ENCODE peak calls at places on chromosomes 3 and 15, in eight cellular contexts. D is fibroblast of lung, K is aorta, I is stomach, O is K562, A is colonic mucosa, M is adrenal gland, Z is NT2/D1. P is an unnamed sample.

GRCh38 chr3:45688194-45688881 is 858 bp upstream of the SACM1L start:
- DNase-seq in D (peak; percentile 35), O (peak; percentile 64), M (no peak), K (peak; percentile 77), A (peak; percentile 54), I (no peak), Z (peak; percentile 57), P (peak; percentile 42)

GRCh38 chr3:183178833-183179549 is 16.5 kb upstream of the LAMP3 start:
- DNase-seq in O (peak; percentile 65), I (peak; percentile 31), K (peak; percentile 84), Z (no peak), A (peak; percentile 56), D (peak; percentile 40), M (no peak), P (peak; percentile 57)

GRCh38 chr15:92343869-92344643 is 49.6 kb upstream of the ST8SIA2 start:
- DNase-seq in A (no peak), Z (peak; percentile 79), O (no peak), D (no peak), I (no peak), K (no peak), M (no peak), P (no peak)

GRCh38 chr3:4949004-4949403 is 30.2 kb upstream of the BHLHE40 start:
- DNase-seq in K (no peak), O (no peak), D (no peak), A (no peak), Z (no peak), I (no peak), M (no peak), P (no peak)

GRCh38 chr15:60477991-60478632 is 830 bp downstream of the ICE2 start:
- DNase-seq in K (no peak), Z (no peak), D (peak; percentile 39), O (no peak), A (peak; percentile 20), I (no peak), M (no peak), P (no peak)

GRCh38 chr3:54906763-54907162 is 21.1 kb downstream of the LRTM1 start:
- DNase-seq in Z (no peak), I (no peak), O (no peak), D (no peak), A (no peak), K (no peak), M (no peak), P (no peak)

GRCh38 chr3:40930131-40930538 is 269.2 kb upstream of the CTNNB1 start:
- DNase-seq in Z (no peak), M (no peak), D (no peak), K (no peak), I (peak; percentile 55), A (no peak), O (no peak), P (no peak)

GRCh38 chr3:23590424-23590823 is 215.3 kb upstream of the UBE2E1 start:
- DNase-seq in K (no peak), A (no peak), M (no peak), O (no peak), D (no peak), I (no peak), Z (no peak), P (no peak)

GRCh38 chr15:93846148-93846547 is 385.2 kb upstream of the MCTP2 start:
- DNase-seq in M (no peak), O (no peak), D (no peak), Z (no peak), I (no peak), K (no peak), A (no peak), P (no peak)

GRCh38 chr15:32843211-32843907 is 125.6 kb downstream of the GREM1 start:
- DNase-seq in D (no peak), I (no peak), O (no peak), Z (no peak), M (no peak), K (no peak), A (no peak), P (no peak)

GRCh38 chr3:164199982-164200823 is 878.1 kb downstream of the SI start:
- DNase-seq in A (no peak), K (no peak), D (no peak), Z (no peak), M (no peak), O (no peak), I (no peak), P (no peak)

GRCh38 chr3:49724586-49724985 is 835 bp upstream of the GMPPB start:
- DNase-seq in Z (no peak), K (peak; percentile 72), D (no peak), O (no peak), A (no peak), M (peak; percentile 67), I (no peak), P (peak; percentile 51)

GRCh38 chr3:83076041-83076440 is 1314.6 kb upstream of the GBE1 start:
- DNase-seq in Z (no peak), K (no peak), I (no peak), M (no peak), A (no peak), D (no peak), O (no peak), P (no peak)

GRCh38 chr3:64443553-64444331 is 218.5 kb upstream of the PRICKLE2 start:
- DNase-seq in I (no peak), D (peak; percentile 89), M (no peak), K (no peak), A (peak; percentile 20), Z (no peak), O (no peak), P (peak; percentile 45)

GRCh38 chr3:14947105-14947885 is at the start of gene NR2C2:
- DNase-seq in I (peak; percentile 88), M (peak; percentile 87), Z (peak; percentile 61), D (peak; percentile 71), O (peak; percentile 93), K (peak; percentile 96), A (peak; percentile 91), P (peak; percentile 91)

GRCh38 chr3:135623558-135623957 is 342.0 kb upstream of the PPP2R3A start:
- DNase-seq in O (no peak), D (no peak), Z (no peak), M (no peak), A (no peak), K (no peak), I (no peak), P (no peak)

GRCh38 chr15:48472756-48473155 is 141.5 kb downstream of the DUT start:
- DNase-seq in Z (no peak), O (no peak), K (no peak), I (no peak), A (no peak), M (no peak), D (peak; percentile 61), P (no peak)

GRCh38 chr15:94269954-94270353 is 38.6 kb downstream of the MCTP2 start:
- DNase-seq in I (no peak), D (no peak), Z (no peak), M (no peak), K (no peak), O (no peak), A (no peak), P (no peak)

GRCh38 chr3:112302881-112303761 is 9.1 kb upstream of the SLC9C1 start:
- DNase-seq in O (no peak), D (peak; percentile 24), M (no peak), A (no peak), I (no peak), Z (peak; percentile 91), K (no peak), P (no peak)
- H3K4me3 ChIP-seq in O (no peak overlapping the region), D (peak overlapping the region; percentile 11), M (no peak overlapping the region), A (peak overlapping the region; percentile 31), I (peak overlapping the region; percentile 46), Z (peak overlapping the region; percentile 38), K (peak overlapping the region; percentile 94), P (peak overlapping the region; percentile 27)

DNA sequence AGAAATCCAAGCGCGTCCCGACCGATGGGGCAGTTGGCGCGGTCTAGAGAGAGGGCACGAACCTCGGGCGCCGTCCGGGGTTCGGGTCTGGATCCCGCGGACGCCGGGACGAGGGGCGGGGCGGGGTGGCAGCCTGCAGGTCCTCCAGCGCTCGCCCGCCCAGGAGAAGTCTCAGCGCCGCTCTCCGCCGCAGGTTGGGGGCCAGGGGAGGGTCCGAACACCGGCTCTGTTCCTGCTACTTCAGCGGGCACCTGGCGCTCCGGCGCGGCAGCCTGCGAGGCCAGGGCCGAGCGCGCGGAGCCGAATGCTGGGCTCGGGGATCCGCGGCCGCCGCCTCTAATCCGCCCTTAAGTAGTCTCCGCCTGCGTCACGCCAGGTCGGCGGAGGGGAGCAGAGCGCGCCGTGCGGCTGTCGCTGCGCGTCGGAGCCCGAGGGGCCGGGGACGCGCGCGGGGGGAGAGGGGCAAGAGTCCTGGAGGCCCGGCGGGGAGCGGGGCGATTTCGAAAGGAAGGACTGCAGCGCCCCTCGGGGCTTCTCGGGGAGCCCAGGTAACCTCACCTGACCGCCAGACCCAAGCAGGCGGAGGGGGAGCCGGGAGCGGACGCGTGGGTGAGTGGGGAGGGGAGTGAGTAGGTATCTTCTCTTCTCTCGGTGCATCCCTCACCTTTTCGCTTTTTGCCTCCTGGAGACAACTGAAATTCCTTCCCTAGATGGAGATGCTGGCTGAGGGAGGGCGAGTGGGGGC is at the start of gene GJD2:
- DNase-seq in O (no peak), Z (no peak), I (no peak), D (no peak), M (no peak), K (peak; percentile 75), A (no peak), P (no peak)
- H3K4me3 ChIP-seq in O (peak within 1 kb of the TSS; percentile 25), Z (peak within 1 kb of the TSS; percentile 40), I (peak within 1 kb of the TSS; percentile 33), D (no peak within 1 kb of the TSS), M (no peak within 1 kb of the TSS), K (peak within 1 kb of the TSS; percentile 8), A (no peak within 1 kb of the TSS), P (peak within 1 kb of the TSS; percentile 5)

GRCh38 chr15:88623061-88623460 is 1.9 kb downstream of the AEN start:
- DNase-seq in O (no peak), Z (no peak), A (no peak), I (no peak), K (peak; percentile 55), D (peak; percentile 66), M (peak; percentile 76), P (no peak)
- H3K4me3 ChIP-seq in O (peak overlapping the region; percentile 68), Z (peak overlapping the region; percentile 70), A (no peak overlapping the region), I (peak overlapping the region; percentile 99), K (no peak overlapping the region), D (peak overlapping the region; percentile 87), M (no peak overlapping the region), P (no peak overlapping the region)

GRCh38 chr3:170360916-170361315 is 3.4 kb downstream of the SKIL start:
- DNase-seq in A (no peak), D (no peak), K (no peak), M (no peak), I (no peak), O (no peak), Z (no peak), P (no peak)

GRCh38 chr3:170360476-170360875 is 3.0 kb downstream of the SKIL start:
- DNase-seq in O (no peak), D (peak; percentile 62), I (no peak), K (no peak), A (no peak), M (no peak), Z (no peak), P (no peak)

GRCh38 chr3:170359178-170359704 is 1.7 kb downstream of the SKIL start:
- DNase-seq in I (no peak), Z (no peak), A (no peak), D (no peak), O (no peak), K (no peak), M (no peak), P (peak; percentile 29)

GRCh38 chr3:170363471-170363994 is 6.0 kb downstream of the SKIL start:
- DNase-seq in O (no peak), M (no peak), A (no peak), K (no peak), D (no peak), I (no peak), Z (no peak), P (no peak)

DNA sequence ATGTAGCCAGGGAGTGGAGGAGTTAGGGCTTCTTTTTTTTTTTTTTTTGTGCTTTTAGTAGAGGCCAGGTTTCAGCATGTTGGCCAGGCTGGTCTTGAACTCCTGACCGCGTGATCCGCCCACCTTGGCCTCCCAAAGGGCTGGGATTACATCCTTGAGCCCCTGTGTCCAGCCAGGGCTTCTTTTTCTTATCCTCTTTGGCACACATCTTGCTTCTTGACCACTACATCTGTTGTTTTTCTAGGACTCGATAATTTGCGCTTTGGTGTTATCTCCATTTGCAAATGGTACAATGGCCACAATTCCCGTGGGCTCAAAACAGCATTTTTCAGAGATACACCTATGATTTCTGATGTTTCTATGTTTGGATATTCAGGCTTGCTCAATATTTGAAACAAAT is 4.2 kb downstream of the SKIL start:
- DNase-seq in I (no peak), A (no peak), K (no peak), O (peak; percentile 23), M (no peak), D (no peak), Z (no peak), P (no peak)
- H3K4me3 ChIP-seq in I (peak overlapping the region; percentile 32), A (no peak overlapping the region), K (peak overlapping the region; percentile 19), O (no peak overlapping the region), M (no peak overlapping the region), D (no peak overlapping the region), Z (no peak overlapping the region), P (peak overlapping the region; percentile 1)

P was measured in ovary.